ENCODE peak calls at places on chromosomes 3 and 15, in eight cellular contexts. One of them, this sample, is unnamed.

GRCh38 chr15:77419050-77419835 is 661 bp downstream of the PEAK1 start:
- DNase-seq in activated CD8-positive, alpha-beta memory T cell treated with anti-CD3 and anti-CD28 coated beads, Interleukin-2, amount 50 U/mL, for 48 hours: peak
- DNase-seq in hippocampal formation: peak
- DNase-seq in MM.1S: peak
- DNase-seq in GM23248: peak
- DNase-seq in natural killer cell treated with Interleukin-12 subunit alpha and Interleukin-12 subunit beta and Interleukin-15 and Interleukin-18, amount 100 ng/mL, for 72 hours: peak
- DNase-seq in HEK293T: peak
- DNase-seq in cardiac fibroblast: peak
- DNase-seq in this sample: peak

GRCh38 chr3:49556500-49557275 is 2.4 kb downstream of the BSN start:
- DNase-seq in activated CD8-positive, alpha-beta memory T cell treated with anti-CD3 and anti-CD28 coated beads, Interleukin-2, amount 50 U/mL, for 48 hours: no peak
- DNase-seq in hippocampal formation: no peak
- DNase-seq in MM.1S: no peak
- DNase-seq in GM23248: no peak
- DNase-seq in natural killer cell treated with Interleukin-12 subunit alpha and Interleukin-12 subunit beta and Interleukin-15 and Interleukin-18, amount 100 ng/mL, for 72 hours: no peak
- DNase-seq in HEK293T: no peak
- DNase-seq in cardiac fibroblast: no peak
- DNase-seq in this sample: no peak

GRCh38 chr3:40237892-40238571 is 71.5 kb upstream of the EIF1B start:
- DNase-seq in activated CD8-positive, alpha-beta memory T cell treated with anti-CD3 and anti-CD28 coated beads, Interleukin-2, amount 50 U/mL, for 48 hours: no peak
- DNase-seq in hippocampal formation: no peak
- DNase-seq in MM.1S: no peak
- DNase-seq in GM23248: peak
- DNase-seq in natural killer cell treated with Interleukin-12 subunit alpha and Interleukin-12 subunit beta and Interleukin-15 and Interleukin-18, amount 100 ng/mL, for 72 hours: no peak
- DNase-seq in HEK293T: peak
- DNase-seq in cardiac fibroblast: peak
- DNase-seq in this sample: peak

GRCh38 chr15:64527263-64527984 is 67.0 kb downstream of the ZNF609 start:
- DNase-seq in activated CD8-positive, alpha-beta memory T cell treated with anti-CD3 and anti-CD28 coated beads, Interleukin-2, amount 50 U/mL, for 48 hours: no peak
- DNase-seq in hippocampal formation: no peak
- DNase-seq in MM.1S: no peak
- DNase-seq in GM23248: peak
- DNase-seq in natural killer cell treated with Interleukin-12 subunit alpha and Interleukin-12 subunit beta and Interleukin-15 and Interleukin-18, amount 100 ng/mL, for 72 hours: no peak
- DNase-seq in HEK293T: no peak
- DNase-seq in cardiac fibroblast: peak
- DNase-seq in this sample: no peak

GRCh38 chr3:45473841-45474240 is 85.5 kb downstream of the LARS2 start:
- DNase-seq in activated CD8-positive, alpha-beta memory T cell treated with anti-CD3 and anti-CD28 coated beads, Interleukin-2, amount 50 U/mL, for 48 hours: no peak
- DNase-seq in hippocampal formation: no peak
- DNase-seq in MM.1S: no peak
- DNase-seq in GM23248: peak
- DNase-seq in natural killer cell treated with Interleukin-12 subunit alpha and Interleukin-12 subunit beta and Interleukin-15 and Interleukin-18, amount 100 ng/mL, for 72 hours: no peak
- DNase-seq in HEK293T: no peak
- DNase-seq in cardiac fibroblast: peak
- DNase-seq in this sample: no peak

GRCh38 chr3:119613872-119614271 is 16.2 kb downstream of the PLA1A start:
- DNase-seq in activated CD8-positive, alpha-beta memory T cell treated with anti-CD3 and anti-CD28 coated beads, Interleukin-2, amount 50 U/mL, for 48 hours: no peak
- DNase-seq in hippocampal formation: no peak
- DNase-seq in MM.1S: no peak
- DNase-seq in GM23248: no peak
- DNase-seq in natural killer cell treated with Interleukin-12 subunit alpha and Interleukin-12 subunit beta and Interleukin-15 and Interleukin-18, amount 100 ng/mL, for 72 hours: no peak
- DNase-seq in HEK293T: no peak
- DNase-seq in cardiac fibroblast: no peak
- DNase-seq in this sample: no peak

GRCh38 chr3:36991923-36992805 is 767 bp downstream of the EPM2AIP1 start:
- DNase-seq in activated CD8-positive, alpha-beta memory T cell treated with anti-CD3 and anti-CD28 coated beads, Interleukin-2, amount 50 U/mL, for 48 hours: no peak
- DNase-seq in hippocampal formation: no peak
- DNase-seq in MM.1S: peak
- DNase-seq in GM23248: peak
- DNase-seq in natural killer cell treated with Interleukin-12 subunit alpha and Interleukin-12 subunit beta and Interleukin-15 and Interleukin-18, amount 100 ng/mL, for 72 hours: no peak
- DNase-seq in HEK293T: no peak
- DNase-seq in cardiac fibroblast: peak
- DNase-seq in this sample: no peak

GRCh38 chr15:20340931-20341661 is 200.5 kb downstream of the GOLGA6L6 start:
- DNase-seq in activated CD8-positive, alpha-beta memory T cell treated with anti-CD3 and anti-CD28 coated beads, Interleukin-2, amount 50 U/mL, for 48 hours: peak
- DNase-seq in hippocampal formation: no peak
- DNase-seq in MM.1S: peak
- DNase-seq in GM23248: no peak
- DNase-seq in natural killer cell treated with Interleukin-12 subunit alpha and Interleukin-12 subunit beta and Interleukin-15 and Interleukin-18, amount 100 ng/mL, for 72 hours: peak
- DNase-seq in HEK293T: no peak
- DNase-seq in cardiac fibroblast: no peak
- DNase-seq in this sample: peak

GRCh38 chr15:52681441-52681840 is 2.3 kb upstream of the ATOSA start:
- DNase-seq in activated CD8-positive, alpha-beta memory T cell treated with anti-CD3 and anti-CD28 coated beads, Interleukin-2, amount 50 U/mL, for 48 hours: no peak
- DNase-seq in hippocampal formation: no peak
- DNase-seq in MM.1S: no peak
- DNase-seq in GM23248: no peak
- DNase-seq in natural killer cell treated with Interleukin-12 subunit alpha and Interleukin-12 subunit beta and Interleukin-15 and Interleukin-18, amount 100 ng/mL, for 72 hours: no peak
- DNase-seq in HEK293T: no peak
- DNase-seq in cardiac fibroblast: no peak
- DNase-seq in this sample: no peak

GRCh38 chr15:36499751-36500389 is 79.6 kb upstream of the CDIN1 start:
- DNase-seq in activated CD8-positive, alpha-beta memory T cell treated with anti-CD3 and anti-CD28 coated beads, Interleukin-2, amount 50 U/mL, for 48 hours: no peak
- DNase-seq in hippocampal formation: no peak
- DNase-seq in MM.1S: no peak
- DNase-seq in GM23248: no peak
- DNase-seq in natural killer cell treated with Interleukin-12 subunit alpha and Interleukin-12 subunit beta and Interleukin-15 and Interleukin-18, amount 100 ng/mL, for 72 hours: no peak
- DNase-seq in HEK293T: no peak
- DNase-seq in cardiac fibroblast: no peak
- DNase-seq in this sample: no peak

GRCh38 chr3:85539232-85539631 is 580.4 kb downstream of the CADM2 start:
- DNase-seq in activated CD8-positive, alpha-beta memory T cell treated with anti-CD3 and anti-CD28 coated beads, Interleukin-2, amount 50 U/mL, for 48 hours: no peak
- DNase-seq in hippocampal formation: no peak
- DNase-seq in MM.1S: no peak
- DNase-seq in GM23248: no peak
- DNase-seq in natural killer cell treated with Interleukin-12 subunit alpha and Interleukin-12 subunit beta and Interleukin-15 and Interleukin-18, amount 100 ng/mL, for 72 hours: no peak
- DNase-seq in HEK293T: no peak
- DNase-seq in cardiac fibroblast: no peak
- DNase-seq in this sample: no peak